ENCODE peak calls at places on chromosomes 13 and 19, in four cellular contexts. R is breast epithelium, F is fibroblast of mammary gland, U is endothelial cell. T is an unnamed sample.

GRCh38 chr19:38830039-38830733 is 1.4 kb downstream of the ECH1 start:
- DNase-seq in F (peak), R (no peak), U (no peak), T (no peak)

GRCh38 chr13:37473035-37473434 is 125.5 kb downstream of the POSTN start:
- DNase-seq in F (no peak), U (no peak), R (no peak), T (no peak)

GRCh38 chr13:65264066-65264465 is 1966.1 kb downstream of the PCDH9 start:
- DNase-seq in F (no peak), R (no peak), U (no peak), T (no peak)

GRCh38 chr19:2084993-2085720 is 11.0 kb downstream of the MOB3A start:
- DNase-seq in R (peak), U (peak), F (peak), T (peak)

GRCh38 chr19:31346660-31347059 is 2.6 kb downstream of the TSHZ3 start:
- DNase-seq in U (no peak), F (no peak), R (no peak), T (no peak)

GRCh38 chr13:46884531-46884930 is 12.3 kb downstream of the HTR2A start:
- DNase-seq in F (no peak), U (no peak), R (no peak), T (no peak)

GRCh38 chr19:49553451-49554271 is 25.9 kb downstream of the RCN3 start:
- DNase-seq in R (no peak), F (peak), U (no peak), T (no peak)

GRCh38 chr19:2793577-2793976 is 8.3 kb downstream of the THOP1 start:
- DNase-seq in R (no peak), U (no peak), F (no peak), T (no peak)

GRCh38 chr19:16516923-16517610 is 20.9 kb downstream of the C19orf44 start:
- DNase-seq in U (no peak), F (no peak), R (no peak), T (no peak)

GRCh38 chr19:49387936-49388372 is at the start of gene KASH5:
- DNase-seq in U (no peak), R (peak), F (peak), T (peak)

GRCh38 chr19:6429419-6430221 is 3.9 kb downstream of the SLC25A41 start:
- DNase-seq in R (no peak), U (no peak), F (no peak), T (no peak)

GRCh38 chr19:47125669-47125938 is 5.0 kb upstream of the SAE1 start:
- DNase-seq in U (no peak), F (no peak), R (no peak), T (no peak)
- TF ChIP-seq CTCF in U (no peak), F (no peak), R (no peak), T (no peak)

DNA sequence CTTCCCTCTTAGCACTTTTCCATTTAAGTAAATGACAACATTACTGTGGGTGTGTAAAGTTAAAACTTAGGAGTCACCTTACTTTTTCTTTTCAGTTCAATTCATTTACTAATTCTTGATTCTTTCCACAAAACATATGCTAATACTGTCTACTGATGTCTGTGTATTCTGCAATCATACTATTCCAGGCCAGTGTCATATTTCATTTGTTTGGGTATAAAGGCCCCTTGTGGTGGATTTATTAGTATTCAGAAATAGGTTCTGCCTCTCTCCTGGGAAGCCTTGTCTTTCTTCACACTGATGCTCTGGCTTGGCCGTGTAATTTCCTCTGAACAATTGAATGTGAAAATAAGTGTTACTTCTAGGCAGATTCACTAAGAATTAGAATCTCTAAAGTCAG is 621.9 kb upstream of the SPRY2 start:
- DNase-seq in F (peak), R (no peak), U (no peak), T (no peak)
- TF ChIP-seq CTCF in F (peak), R (no peak), U (no peak), T (no peak)

GRCh38 chr13:40652588-40652940 is 13.9 kb downstream of the FOXO1 start:
- DNase-seq in F (no peak), U (no peak), R (no peak), T (no peak)

GRCh38 chr13:40657307-40657706 is 9.1 kb downstream of the FOXO1 start:
- DNase-seq in U (no peak), F (no peak), R (no peak), T (no peak)

GRCh38 chr13:40656358-40656757 is 10.1 kb downstream of the FOXO1 start:
- DNase-seq in F (no peak), R (no peak), U (no peak), T (no peak)

GRCh38 chr13:40651866-40652587 is 14.4 kb downstream of the FOXO1 start:
- DNase-seq in F (no peak), U (no peak), R (no peak), T (no peak)

GRCh38 chr13:40653558-40654318 is 12.7 kb downstream of the FOXO1 start:
- DNase-seq in F (no peak), U (no peak), R (no peak), T (no peak)
- TF ChIP-seq CTCF in F (no peak), U (no peak), R (no peak), T (no peak)

DNA sequence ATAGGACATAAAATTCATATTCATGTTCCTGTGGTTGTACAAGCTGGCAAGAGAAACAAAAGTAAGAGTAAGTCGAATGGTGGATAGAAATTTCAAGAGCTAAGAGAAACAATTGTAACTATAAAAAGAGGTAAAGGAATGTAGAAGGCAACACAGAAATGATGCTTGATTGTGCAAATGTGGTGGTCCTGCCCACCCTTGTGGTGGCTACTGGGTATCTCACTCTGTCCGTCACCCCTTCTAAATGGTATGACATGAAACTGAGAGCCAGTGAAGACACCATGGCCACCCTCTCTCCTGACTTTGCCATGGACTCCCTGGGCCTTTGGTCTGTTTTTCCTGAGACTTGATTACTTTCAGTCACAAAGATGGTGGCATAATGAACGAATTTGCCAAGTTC is 925.9 kb upstream of the SLITRK6 start:
- DNase-seq in U (peak), F (no peak), R (no peak), T (no peak)
- TF ChIP-seq CTCF in U (peak), F (no peak), R (no peak), T (no peak)

GRCh38 chr19:51809787-51810186 is 14.8 kb downstream of the FPR3 start:
- DNase-seq in U (no peak), F (no peak), R (no peak), T (no peak)

GRCh38 chr19:51811344-51811743 is 16.4 kb downstream of the FPR3 start:
- DNase-seq in R (no peak), U (no peak), F (no peak), T (no peak)

GRCh38 chr19:51808333-51808986 is 13.5 kb downstream of the FPR3 start:
- DNase-seq in F (peak), U (no peak), R (no peak), T (no peak)

GRCh38 chr19:51807925-51808324 is 13.0 kb downstream of the FPR3 start:
- DNase-seq in F (no peak), U (no peak), R (no peak), T (no peak)

DNA sequence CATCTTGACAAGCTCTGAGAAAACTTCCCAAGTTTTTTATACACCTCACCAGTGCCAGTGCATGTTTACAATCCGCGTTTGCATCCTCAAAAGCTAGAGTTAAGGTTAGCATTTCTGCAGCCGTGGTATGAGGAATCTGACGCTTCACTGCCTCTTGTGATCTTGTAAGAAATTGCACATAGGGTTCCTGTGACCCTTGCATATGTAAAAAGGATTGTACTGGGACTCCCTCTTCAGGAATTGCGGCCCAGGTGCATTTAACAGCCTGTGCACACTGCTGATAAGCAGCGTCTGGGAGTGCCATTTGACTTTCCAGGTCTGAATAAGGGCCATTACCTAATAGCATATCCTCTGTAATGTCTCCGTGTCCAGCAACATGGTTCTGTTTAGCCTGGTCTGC is 15.3 kb downstream of the FPR3 start:
- DNase-seq in F (peak), R (no peak), U (no peak), T (no peak)
- TF ChIP-seq CTCF in F (no peak), R (no peak), U (no peak), T (no peak)

DNA sequence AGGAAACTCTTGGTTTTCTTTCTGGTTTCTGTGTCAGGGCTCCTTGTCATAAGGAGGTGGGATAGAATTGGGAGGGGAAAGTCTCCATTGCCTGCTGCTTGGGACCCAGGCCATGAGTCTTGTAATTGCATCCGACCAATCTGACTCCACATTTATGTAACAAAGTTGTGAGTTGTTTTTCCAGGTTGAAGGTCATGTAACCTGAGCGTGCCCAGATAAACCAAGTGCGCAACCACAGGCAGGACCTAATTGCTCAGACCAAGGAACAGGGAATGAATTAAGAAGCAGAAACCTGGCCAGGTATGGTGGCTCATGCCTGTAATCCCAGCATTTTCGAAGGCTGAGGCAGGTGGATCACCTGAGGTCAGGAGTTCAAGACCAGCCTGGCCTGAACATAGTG is 17.8 kb downstream of the RASL11A start:
- DNase-seq in F (no peak), U (no peak), R (no peak), T (no peak)
- TF ChIP-seq CTCF in F (no peak), U (no peak), R (no peak), T (no peak)

GRCh38 chr13:102903659-102904407 is 58.0 kb downstream of the ERCC5 start:
- DNase-seq in U (peak), R (no peak), F (peak), T (no peak)
- TF ChIP-seq CTCF in U (peak), R (no peak), F (peak), T (peak)

GRCh38 chr19:281992-282391 is 9.2 kb downstream of the PLPP2 start:
- DNase-seq in F (no peak), R (no peak), U (no peak), T (peak)
- TF ChIP-seq CTCF in F (no peak), R (no peak), U (no peak), T (no peak)

GRCh38 chr19:32458500-32459123 is 53.0 kb downstream of the DPY19L3 start:
- DNase-seq in U (no peak), R (no peak), F (no peak), T (peak)
- TF ChIP-seq CTCF in U (no peak), R (no peak), F (no peak), T (no peak)

GRCh38 chr19:23437901-23438300 is 42.6 kb upstream of the ZNF91 start:
- DNase-seq in F (no peak), U (no peak), R (no peak), T (no peak)

GRCh38 chr19:23440791-23441190 is 45.5 kb upstream of the ZNF91 start:
- DNase-seq in U (no peak), R (no peak), F (no peak), T (no peak)

GRCh38 chr19:23440207-23440606 is 44.9 kb upstream of the ZNF91 start:
- DNase-seq in F (no peak), R (no peak), U (no peak), T (no peak)

GRCh38 chr19:23436944-23437343 is 41.7 kb upstream of the ZNF91 start:
- DNase-seq in R (no peak), U (no peak), F (peak), T (no peak)

GRCh38 chr19:23439623-23440022 is 44.4 kb upstream of the ZNF91 start:
- DNase-seq in F (peak), U (no peak), R (no peak), T (no peak)
- TF ChIP-seq CTCF in F (peak), U (peak), R (no peak), T (no peak)